ENCODE peak calls at places on chromosomes 16 and 17, in ten cellular contexts. U is cardiac muscle cell, Y is neuronal stem cell, Q is Peyer's patch, L is uterus, J is fibroblast of lung, I is mucosa of descending colon, G is adipocyte, M is keratinocyte, P is mesendoderm. F is an unnamed sample.

GRCh38 chr16:4067262-4068001 is 48.8 kb downstream of the ADCY9 start:
- DNase-seq in Y (no peak), L (no peak), U (no peak), M (no peak), P (no peak), Q (no peak), I (no peak), G (peak; percentile 61), J (no peak), F (no peak)

GRCh38 chr16:28902909-28903308 is 22.1 kb downstream of the RABEP2 start:
- DNase-seq in Y (no peak), P (no peak), J (no peak), L (no peak), U (no peak), I (no peak), Q (peak; percentile 44), M (no peak), G (no peak), F (no peak)

GRCh38 chr17:30472238-30472890 is 4.8 kb upstream of the GOSR1 start:
- DNase-seq in G (no peak), Q (no peak), L (peak; percentile 26), U (peak; percentile 59), I (no peak), P (no peak), J (no peak), M (no peak), Y (no peak), F (no peak)

GRCh38 chr16:75258807-75259141 is 7.3 kb upstream of the BCAR1 start:
- DNase-seq in P (no peak), Q (peak; percentile 49), L (no peak), I (no peak), G (no peak), Y (no peak), M (no peak), U (no peak), J (no peak), F (no peak)

GRCh38 chr17:39926588-39927100 is 757 bp downstream of the ORMDL3 start:
- DNase-seq in J (no peak), G (peak; percentile 61), P (peak; percentile 65), L (peak; percentile 53), Q (peak; percentile 75), U (peak; percentile 69), Y (peak; percentile 26), I (peak; percentile 38), M (no peak), F (peak; percentile 80)

GRCh38 chr17:55661963-55662834 is 60.5 kb downstream of the TMEM100 start:
- DNase-seq in M (no peak), I (no peak), L (no peak), J (no peak), P (no peak), G (no peak), Q (no peak), Y (no peak), U (no peak), F (no peak)

GRCh38 chr16:19375561-19376158 is 42.0 kb upstream of the TMC5 start:
- DNase-seq in Y (peak; percentile 56), U (peak; percentile 71), G (peak; percentile 82), J (peak; percentile 77), L (peak; percentile 29), I (peak; percentile 63), M (no peak), P (peak; percentile 53), Q (no peak), F (no peak)

GRCh38 chr16:49835116-49835880 is 20.6 kb downstream of the ZNF423 start:
- DNase-seq in L (peak; percentile 50), I (no peak), Y (no peak), U (peak; percentile 37), Q (no peak), M (no peak), P (no peak), J (no peak), G (no peak), F (no peak)

GRCh38 chr17:5537251-5537650 is 47.1 kb downstream of the NLRP1 start:
- DNase-seq in Y (no peak), U (peak; percentile 55), G (no peak), Q (no peak), P (no peak), I (no peak), M (no peak), J (peak; percentile 25), L (no peak), F (no peak)

GRCh38 chr16:23283571-23283970 is 18.5 kb upstream of the SCNN1B start:
- DNase-seq in P (no peak), L (no peak), J (no peak), Y (no peak), M (no peak), I (no peak), G (no peak), Q (no peak), U (no peak), F (no peak)

GRCh38 chr16:85514601-85515318 is 98.4 kb upstream of the GSE1 start:
- DNase-seq in Q (no peak), J (peak; percentile 96), I (peak; percentile 37), Y (peak; percentile 38), U (peak; percentile 92), G (peak; percentile 95), P (peak; percentile 74), M (peak; percentile 83), L (peak; percentile 76), F (no peak)

GRCh38 chr17:44828919-44829557 is 1.0 kb downstream of the GJC1 start:
- DNase-seq in P (peak; percentile 61), J (peak; percentile 59), G (peak; percentile 64), M (no peak), L (no peak), U (peak; percentile 45), Q (no peak), I (no peak), Y (no peak), F (peak; percentile 11)

GRCh38 chr16:17567455-17567854 is 96.7 kb upstream of the XYLT1 start:
- DNase-seq in Y (no peak), Q (no peak), I (no peak), L (no peak), M (no peak), J (no peak), G (no peak), P (no peak), U (no peak), F (no peak)

GRCh38 chr17:53141280-53141679 is 681.4 kb upstream of the KIF2B start:
- DNase-seq in P (no peak), L (no peak), M (no peak), J (no peak), G (no peak), Y (no peak), Q (no peak), U (no peak), I (no peak), F (no peak)

GRCh38 chr17:48545539-48545938 is 630 bp upstream of the HOXB2 start:
- DNase-seq in Y (no peak), J (no peak), P (no peak), M (no peak), Q (no peak), U (no peak), L (no peak), I (no peak), G (no peak), F (no peak)
- H3K4me3 ChIP-seq in Y (no peak overlapping the region), J (peak overlapping the region; percentile 29), P (no peak overlapping the region), M (no peak overlapping the region), Q (no peak overlapping the region), U (peak overlapping the region; percentile 90), L (no peak overlapping the region), I (no peak overlapping the region), G (peak overlapping the region; percentile 95), F (no peak overlapping the region)

GRCh38 chr16:21523411-21524067 is 75.8 kb upstream of the METTL9 start:
- DNase-seq in J (no peak), P (no peak), I (no peak), G (no peak), L (no peak), M (no peak), Y (no peak), Q (peak; percentile 47), U (no peak), F (no peak)

GRCh38 chr16:21524068-21524751 is 75.2 kb upstream of the METTL9 start:
- DNase-seq in Q (no peak), U (no peak), P (peak; percentile 37), Y (no peak), G (no peak), L (no peak), M (no peak), I (no peak), J (no peak), F (no peak)

GRCh38 chr16:21526923-21527807 is 72.2 kb upstream of the METTL9 start:
- DNase-seq in P (no peak), U (no peak), J (no peak), I (no peak), Y (no peak), M (no peak), G (no peak), L (no peak), Q (peak; percentile 36), F (no peak)
- H3K4me1 ChIP-seq in P (peaks cover 3% of the 10 kb centered on the region), U (no peaks in the 10 kb centered on the region), J (no peaks in the 10 kb centered on the region), I (no peaks in the 10 kb centered on the region), Y (peaks cover 31% of the 10 kb centered on the region), M (no peaks in the 10 kb centered on the region), G (peaks cover 9% of the 10 kb centered on the region), L (no peaks in the 10 kb centered on the region), Q (no peaks in the 10 kb centered on the region), F (no peaks in the 10 kb centered on the region)

GRCh38 chr17:4175921-4176802 is 33.2 kb downstream of the CYB5D2 start:
- DNase-seq in I (no peak), P (no peak), L (no peak), M (no peak), Q (no peak), Y (no peak), J (peak; percentile 37), U (no peak), G (peak; percentile 77), F (peak; percentile 20)
- H3K4me3 ChIP-seq in I (no peak overlapping the region), P (no peak overlapping the region), L (no peak overlapping the region), M (no peak overlapping the region), Q (no peak overlapping the region), Y (no peak overlapping the region), J (no peak overlapping the region), U (no peak overlapping the region), G (no peak overlapping the region), F (peak overlapping the region; percentile 36)

GRCh38 chr17:68255731-68256538 is 8.1 kb downstream of the AMZ2 start:
- DNase-seq in M (no peak), Q (no peak), P (no peak), G (no peak), Y (no peak), U (peak; percentile 27), J (no peak), I (no peak), L (no peak), F (no peak)
- H3K4me1 ChIP-seq in M (peaks cover 3% of the 10 kb centered on the region), Q (no peaks in the 10 kb centered on the region), P (no peaks in the 10 kb centered on the region), G (peaks cover 5% of the 10 kb centered on the region), Y (no peaks in the 10 kb centered on the region), U (no peaks in the 10 kb centered on the region), J (no peaks in the 10 kb centered on the region), I (peaks cover 5% of the 10 kb centered on the region), L (no peaks in the 10 kb centered on the region), F (peaks cover 76% of the 10 kb centered on the region)

DNA sequence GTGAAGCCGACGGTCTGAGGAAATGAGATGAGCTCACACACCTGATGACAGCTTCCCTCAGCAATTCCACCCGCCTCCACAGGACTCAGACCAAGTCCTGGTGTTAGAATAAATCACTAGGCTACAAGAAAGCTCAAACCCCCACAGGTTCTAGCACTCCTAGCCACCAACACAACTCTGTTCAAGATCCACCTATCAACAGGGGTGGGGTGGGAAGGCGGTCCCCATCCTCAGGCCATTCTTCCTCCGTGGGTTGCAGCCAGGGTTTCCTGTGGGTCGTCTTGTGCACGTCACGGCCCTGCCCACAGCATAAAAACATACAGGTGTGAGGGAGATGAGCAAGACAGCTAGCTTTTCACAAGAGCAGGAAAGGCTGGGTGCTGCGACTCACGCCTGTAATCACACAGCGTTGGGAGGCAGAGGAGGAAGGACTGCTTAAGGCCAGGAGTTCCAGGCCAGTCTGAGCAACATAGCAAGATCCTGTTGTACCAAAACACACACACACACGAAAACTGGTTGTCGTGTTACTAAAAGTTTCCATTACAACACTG is 81.1 kb downstream of the ANKRD11 start:
- DNase-seq in P (peak; percentile 85), L (no peak), Y (no peak), U (peak; percentile 24), M (no peak), I (peak; percentile 28), G (no peak), J (no peak), Q (no peak), F (peak; percentile 56)
- H3K4me3 ChIP-seq in P (no peak overlapping the region), L (no peak overlapping the region), Y (peak overlapping the region; percentile 24), U (no peak overlapping the region), M (no peak overlapping the region), I (no peak overlapping the region), G (no peak overlapping the region), J (no peak overlapping the region), Q (no peak overlapping the region), F (no peak overlapping the region)

F was measured in CD8-positive, alpha-beta T cell.